ENCODE peak calls at places on chromosomes 11 and 22, in six cellular contexts. S is Caco-2; E is tibial artery; V is right lobe of liver; R is CD8-positive, alpha-beta memory T cell; G is GM06990. W is an unnamed sample.

GRCh38 chr22:46245515-46245914 is 4.6 kb downstream of the CDPF1 start:
- DNase-seq in V (peak; percentile 78), R (no peak), E (no peak), G (no peak), S (no peak), W (no peak)

GRCh38 chr11:131218542-131218941 is 151.9 kb upstream of the NTM start:
- DNase-seq in G (no peak), R (no peak), V (no peak), E (no peak), S (no peak), W (no peak)

GRCh38 chr11:6572215-6572614 is 31.2 kb downstream of the RRP8 start:
- DNase-seq in S (no peak), R (no peak), E (no peak), G (no peak), V (no peak), W (peak; percentile 54)

GRCh38 chr11:77046060-77046501 is 11.9 kb downstream of the B3GNT6 start:
- DNase-seq in R (peak; percentile 49), V (peak; percentile 63), G (peak; percentile 61), S (peak; percentile 93), E (no peak), W (no peak)

GRCh38 chr22:27984723-27985122 is 65.7 kb upstream of the PITPNB start:
- DNase-seq in G (no peak), V (peak; percentile 36), S (no peak), E (peak; percentile 10), R (no peak), W (no peak)

GRCh38 chr22:46574993-46575914 is 37.8 kb upstream of the CELSR1 start:
- DNase-seq in R (no peak), S (peak; percentile 62), E (no peak), V (peak; percentile 81), G (no peak), W (no peak)

GRCh38 chr11:69981119-69981770 is 96.9 kb upstream of the ANO1 start:
- DNase-seq in E (no peak), G (no peak), S (no peak), R (no peak), V (no peak), W (no peak)

GRCh38 chr22:43945632-43946390 is 9.4 kb upstream of the SAMM50 start:
- DNase-seq in G (peak; percentile 47), E (peak; percentile 39), R (peak; percentile 31), S (peak; percentile 68), V (peak; percentile 70), W (no peak)

GRCh38 chr11:289145-289705 is 299 bp downstream of the PGGHG start:
- DNase-seq in R (peak; percentile 70), S (no peak), E (no peak), V (no peak), G (no peak), W (no peak)

GRCh38 chr11:96329419-96329818 is 13.6 kb downstream of the MAML2 start:
- DNase-seq in E (no peak), S (no peak), R (no peak), G (no peak), V (no peak), W (no peak)

GRCh38 chr22:50208939-50209892 is 8.4 kb downstream of the SELENOO start:
- DNase-seq in G (no peak), V (no peak), E (no peak), S (no peak), R (no peak), W (no peak)

GRCh38 chr22:50699754-50700386 is 27.2 kb downstream of the SHANK3 start:
- DNase-seq in R (no peak), V (peak; percentile 83), G (no peak), E (no peak), S (peak; percentile 24), W (no peak)

GRCh38 chr11:12721816-12722604 is 47.8 kb downstream of the TEAD1 start:
- DNase-seq in G (no peak), E (no peak), R (no peak), V (no peak), S (no peak), W (no peak)

GRCh38 chr11:83249972-83250593 is 36.1 kb downstream of the CCDC90B start:
- DNase-seq in V (no peak), E (no peak), G (no peak), S (peak; percentile 42), R (peak; percentile 9), W (no peak)

GRCh38 chr11:130916238-130916855 is at the start of gene SNX19:
- DNase-seq in V (peak; percentile 94), S (peak; percentile 98), E (peak; percentile 87), R (peak; percentile 85), G (peak; percentile 95), W (peak; percentile 44)

GRCh38 chr11:105144887-105145286 is 5.3 kb upstream of the CARD18 start:
- DNase-seq in G (no peak), R (no peak), S (no peak), E (no peak), V (no peak), W (peak; percentile 25)

GRCh38 chr11:20511982-20512381 is 87.4 kb upstream of the SLC6A5 start:
- DNase-seq in G (no peak), S (no peak), R (no peak), E (no peak), V (peak; percentile 50), W (no peak)

GRCh38 chr11:8613036-8613435 is 19.0 kb upstream of the STK33 start:
- DNase-seq in S (no peak), E (no peak), V (no peak), R (no peak), G (no peak), W (no peak)

GRCh38 chr11:130390071-130390758 is 38.2 kb downstream of the ADAMTS8 start:
- DNase-seq in V (no peak), R (no peak), G (no peak), E (no peak), S (peak; percentile 47), W (no peak)

DNA sequence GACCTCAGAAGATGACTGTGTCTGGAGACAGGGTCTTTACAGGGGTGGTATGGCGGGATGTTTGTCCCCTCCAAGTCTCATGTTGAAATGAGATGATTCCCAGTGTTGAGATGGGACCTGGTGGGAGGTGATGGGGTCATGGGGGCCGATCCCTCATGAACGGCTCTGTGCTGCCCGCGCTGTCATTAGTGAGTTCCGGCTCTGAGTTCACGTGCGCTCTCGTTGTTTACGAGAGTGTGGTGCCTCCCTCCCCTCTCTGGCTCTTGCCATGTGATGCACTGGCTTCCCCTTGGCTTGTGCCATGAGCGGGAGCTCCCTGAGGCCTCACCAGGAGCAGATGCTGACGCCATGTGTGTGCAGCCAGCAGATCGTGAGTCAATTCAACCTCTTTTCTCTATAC is 830.8 kb downstream of the TBC1D22A start:
- DNase-seq in R (no peak), V (no peak), E (peak; percentile 3), S (no peak), G (no peak), W (no peak)
- H3K36me3 ChIP-seq in R (no peaks in the 10 kb centered on the region), V (no peaks in the 10 kb centered on the region), E (no peaks in the 10 kb centered on the region), S (no peaks in the 10 kb centered on the region), G (no peaks in the 10 kb centered on the region), W (no peaks in the 10 kb centered on the region)

DNA sequence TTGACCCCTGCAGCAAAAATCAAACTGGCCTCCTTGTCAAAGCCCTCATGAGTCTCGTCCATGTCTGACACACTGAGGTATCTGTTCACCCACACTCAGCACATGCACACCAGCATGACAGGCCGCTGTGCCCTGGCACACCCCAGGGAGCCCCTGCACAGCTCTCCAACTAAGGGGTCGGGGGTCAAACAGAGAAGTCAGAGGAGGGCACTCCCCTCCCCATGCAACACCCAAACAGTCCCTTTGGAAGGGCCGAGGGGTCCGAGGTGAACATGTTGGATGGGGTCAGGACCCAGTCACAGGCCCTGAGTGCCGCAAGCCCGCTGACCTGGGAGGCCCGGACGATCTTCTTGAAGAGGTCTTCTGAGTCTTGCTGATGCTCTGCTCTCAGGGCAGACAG is 14.6 kb downstream of the SUN2 start:
- DNase-seq in S (no peak), R (no peak), V (no peak), E (no peak), G (no peak), W (no peak)
- H3K36me3 ChIP-seq in S (peaks cover 1% of the 10 kb centered on the region), R (peaks cover 98% of the 10 kb centered on the region), V (peaks cover 97% of the 10 kb centered on the region), E (peaks cover 98% of the 10 kb centered on the region), G (peaks cover 65% of the 10 kb centered on the region), W (peaks cover 43% of the 10 kb centered on the region)

DNA sequence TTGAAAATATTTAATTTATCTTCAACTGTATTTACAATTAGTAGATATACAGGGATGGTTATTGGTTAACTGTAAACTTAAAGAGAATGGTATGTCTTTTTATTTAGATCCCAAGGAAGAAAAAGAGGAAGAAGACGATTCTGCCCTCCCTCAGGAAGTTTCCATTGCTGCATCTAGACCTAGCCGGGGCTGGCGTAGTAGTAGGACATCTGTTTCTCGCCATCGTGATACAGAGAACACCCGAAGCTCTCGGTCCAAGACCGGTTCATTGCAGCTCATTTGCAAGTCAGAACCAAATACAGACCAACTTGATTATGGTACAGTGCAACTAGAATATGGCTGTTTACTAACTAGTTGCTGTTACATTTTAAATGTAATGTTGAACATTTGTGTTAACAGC is 12.7 kb upstream of the CNTF start:
- DNase-seq in R (no peak), V (no peak), E (no peak), S (no peak), G (no peak), W (no peak)
- H3K36me3 ChIP-seq in R (peaks cover 48% of the 10 kb centered on the region), V (peaks cover 49% of the 10 kb centered on the region), E (peaks cover 44% of the 10 kb centered on the region), S (peaks cover 1% of the 10 kb centered on the region), G (peaks cover 4% of the 10 kb centered on the region), W (peaks cover 3% of the 10 kb centered on the region)

DNA sequence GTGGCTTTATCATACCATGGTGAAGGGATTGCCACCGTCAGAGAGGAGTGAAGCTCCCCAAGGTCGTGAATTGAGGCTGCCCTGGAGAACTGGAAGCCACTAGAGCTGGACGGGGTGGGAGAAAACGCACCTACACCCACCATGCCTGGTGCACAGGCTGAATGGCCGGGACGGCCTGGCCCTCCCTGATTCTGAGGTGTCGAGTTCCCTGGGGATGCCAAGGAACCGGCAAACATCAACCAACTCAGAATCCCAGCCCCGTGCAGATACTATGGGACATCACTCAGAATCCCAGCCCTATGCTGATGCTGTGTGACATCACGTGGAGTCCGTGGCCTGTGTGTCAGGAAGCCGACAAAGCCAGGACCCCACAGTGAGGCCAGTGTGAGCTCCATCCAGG is 650.0 kb downstream of the BRD1 start:
- DNase-seq in S (no peak), G (no peak), R (no peak), E (no peak), V (no peak), W (no peak)
- H3K36me3 ChIP-seq in S (no peaks in the 10 kb centered on the region), G (no peaks in the 10 kb centered on the region), R (no peaks in the 10 kb centered on the region), E (no peaks in the 10 kb centered on the region), V (no peaks in the 10 kb centered on the region), W (no peaks in the 10 kb centered on the region)

DNA sequence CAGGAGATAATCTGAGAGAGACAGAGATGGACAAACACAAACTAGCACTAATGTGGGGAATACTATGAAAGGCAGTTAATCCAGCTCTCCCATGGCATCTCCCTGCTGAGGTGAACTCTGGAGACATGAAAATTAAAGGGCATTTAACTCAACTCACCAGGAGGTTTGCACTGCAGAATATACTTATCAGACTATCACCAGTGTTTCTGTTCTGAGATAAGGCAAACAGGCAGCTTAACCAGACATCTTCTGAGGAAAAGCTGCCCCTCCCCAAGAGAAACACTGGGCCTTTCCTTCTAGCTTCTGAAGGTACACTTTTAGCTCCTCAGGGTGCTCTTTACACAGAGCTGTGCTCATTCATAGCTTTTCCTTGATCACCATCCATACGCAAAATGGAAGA is 85.5 kb downstream of the AMBRA1 start:
- DNase-seq in R (no peak), G (no peak), V (no peak), E (no peak), S (no peak), W (no peak)
- H3K36me3 ChIP-seq in R (peaks cover 10% of the 10 kb centered on the region), G (peaks cover 6% of the 10 kb centered on the region), V (peaks cover 16% of the 10 kb centered on the region), E (peaks cover 28% of the 10 kb centered on the region), S (no peaks in the 10 kb centered on the region), W (peaks cover 6% of the 10 kb centered on the region)

GRCh38 chr11:68167474-68167873 is 45.6 kb downstream of the KMT5B start:
- DNase-seq in E (no peak), G (no peak), V (no peak), R (no peak), S (no peak), W (no peak)
- H3K36me3 ChIP-seq in E (peaks cover 71% of the 10 kb centered on the region), G (peaks cover 14% of the 10 kb centered on the region), V (peaks cover 43% of the 10 kb centered on the region), R (peaks cover 49% of the 10 kb centered on the region), S (peaks cover 19% of the 10 kb centered on the region), W (peaks cover 15% of the 10 kb centered on the region)

GRCh38 chr22:20572132-20572802 is 64.9 kb downstream of the MED15 start:
- DNase-seq in V (no peak), R (no peak), E (no peak), G (no peak), S (no peak), W (no peak)
- H3K36me3 ChIP-seq in V (peaks cover 71% of the 10 kb centered on the region), R (peaks cover 72% of the 10 kb centered on the region), E (peaks cover 64% of the 10 kb centered on the region), G (peaks cover 56% of the 10 kb centered on the region), S (peaks cover 12% of the 10 kb centered on the region), W (peaks cover 45% of the 10 kb centered on the region)

W was measured in BJ.